ENCODE peak calls at places on chromosome 10, in five cellular contexts. O, M, L, R and H are unnamed samples.

GRCh38 chr10:4067552-4068254 is 282.7 kb upstream of the KLF6 start:
- DNase-seq in R (peak), O (no peak), L (no peak), M (no peak), H (peak)

GRCh38 chr10:21506351-21506750 is 19.1 kb downstream of the SKIDA1 start:
- DNase-seq in R (no peak), M (no peak), L (no peak), O (no peak), H (no peak)

GRCh38 chr10:84329094-84329611 is 764 bp downstream of the CCSER2 start:
- DNase-seq in L (peak), R (no peak), O (no peak), M (peak), H (peak)

GRCh38 chr10:34526758-34527730 is 288.1 kb downstream of the PARD3 start:
- DNase-seq in L (peak), O (peak), R (no peak), M (peak), H (peak)

GRCh38 chr10:130969700-130970099 is 341.8 kb downstream of the TCERG1L start:
- DNase-seq in O (no peak), M (no peak), R (no peak), L (no peak), H (no peak)

GRCh38 chr10:106175760-106176377 is 988.6 kb downstream of the SORCS1 start:
- DNase-seq in O (peak), M (peak), R (no peak), L (peak), H (peak)

GRCh38 chr10:119235381-119235780 is 28.0 kb downstream of the GRK5 start:
- DNase-seq in L (peak), O (no peak), M (no peak), R (no peak), H (no peak)

GRCh38 chr10:49053053-49053997 is 62.0 kb downstream of the VSTM4 start:
- DNase-seq in R (no peak), O (no peak), M (no peak), L (peak), H (peak)

GRCh38 chr10:77638766-77639101 is 1.1 kb upstream of the KCNMA1 start:
- DNase-seq in M (no peak), L (no peak), R (no peak), O (no peak), H (no peak)

GRCh38 chr10:1074748-1075358 is 18.7 kb downstream of the WDR37 start:
- DNase-seq in M (no peak), O (no peak), L (peak), R (no peak), H (peak)

GRCh38 chr10:48455055-48455391 is 148.5 kb downstream of the MAPK8 start:
- DNase-seq in R (no peak), M (no peak), O (no peak), L (no peak), H (no peak)

GRCh38 chr10:26199841-26200240 is 16.7 kb upstream of the GAD2 start:
- DNase-seq in R (no peak), M (no peak), L (no peak), O (no peak), H (no peak)

GRCh38 chr10:17906002-17906401 is 45.7 kb upstream of the SLC39A12 start:
- DNase-seq in O (no peak), L (no peak), R (no peak), M (no peak), H (no peak)

GRCh38 chr10:1183033-1183396 is 126.8 kb downstream of the WDR37 start:
- DNase-seq in O (no peak), R (no peak), L (no peak), M (peak), H (no peak)

GRCh38 chr10:124560377-124560776 is 98.8 kb downstream of the LHPP start:
- DNase-seq in M (peak), L (peak), R (no peak), O (no peak), H (no peak)

GRCh38 chr10:115278294-115278693 is 185.1 kb downstream of the ATRNL1 start:
- DNase-seq in L (no peak), O (no peak), R (no peak), M (no peak), H (peak)

GRCh38 chr10:132290631-132291030 is 17.1 kb downstream of the STK32C start:
- DNase-seq in R (no peak), O (no peak), M (no peak), L (no peak), H (no peak)

GRCh38 chr10:22466763-22467334 is 121.6 kb downstream of the SPAG6 start:
- DNase-seq in R (no peak), O (no peak), L (no peak), M (no peak), H (no peak)

GRCh38 chr10:75136346-75136745 is 24.9 kb downstream of the SAMD8 start:
- DNase-seq in O (no peak), L (peak), M (no peak), R (no peak), H (peak)

GRCh38 chr10:75143353-75143752 is 31.9 kb downstream of the SAMD8 start:
- DNase-seq in M (no peak), O (no peak), L (peak), R (no peak), H (no peak)

GRCh38 chr10:75140246-75140645 is 28.8 kb downstream of the SAMD8 start:
- DNase-seq in R (no peak), M (no peak), L (no peak), O (no peak), H (no peak)

GRCh38 chr10:75137533-75138438 is 26.3 kb downstream of the SAMD8 start:
- DNase-seq in L (peak), M (peak), O (peak), R (no peak), H (peak)
- TF ChIP-seq CTCF in L (no peak), M (no peak), O (no peak), R (no peak), H (no peak)

GRCh38 chr10:99418910-99419624 is 11.4 kb downstream of the GOT1 start:
- DNase-seq in L (no peak), R (no peak), O (no peak), M (no peak), H (no peak)

GRCh38 chr10:99419688-99420087 is 10.7 kb downstream of the GOT1 start:
- DNase-seq in M (no peak), R (no peak), O (no peak), L (no peak), H (no peak)

GRCh38 chr10:99421233-99421739 is 9.1 kb downstream of the GOT1 start:
- DNase-seq in L (no peak), O (no peak), M (no peak), R (no peak), H (no peak)

GRCh38 chr10:99425204-99425603 is 5.2 kb downstream of the GOT1 start:
- DNase-seq in R (no peak), M (no peak), L (no peak), O (no peak), H (no peak)

GRCh38 chr10:99422697-99423096 is 7.7 kb downstream of the GOT1 start:
- DNase-seq in O (no peak), R (no peak), L (no peak), M (no peak), H (no peak)
- H3K4me3 ChIP-seq in O (no peak), R (no peak), L (no peak), M (no peak), H (no peak)

DNA sequence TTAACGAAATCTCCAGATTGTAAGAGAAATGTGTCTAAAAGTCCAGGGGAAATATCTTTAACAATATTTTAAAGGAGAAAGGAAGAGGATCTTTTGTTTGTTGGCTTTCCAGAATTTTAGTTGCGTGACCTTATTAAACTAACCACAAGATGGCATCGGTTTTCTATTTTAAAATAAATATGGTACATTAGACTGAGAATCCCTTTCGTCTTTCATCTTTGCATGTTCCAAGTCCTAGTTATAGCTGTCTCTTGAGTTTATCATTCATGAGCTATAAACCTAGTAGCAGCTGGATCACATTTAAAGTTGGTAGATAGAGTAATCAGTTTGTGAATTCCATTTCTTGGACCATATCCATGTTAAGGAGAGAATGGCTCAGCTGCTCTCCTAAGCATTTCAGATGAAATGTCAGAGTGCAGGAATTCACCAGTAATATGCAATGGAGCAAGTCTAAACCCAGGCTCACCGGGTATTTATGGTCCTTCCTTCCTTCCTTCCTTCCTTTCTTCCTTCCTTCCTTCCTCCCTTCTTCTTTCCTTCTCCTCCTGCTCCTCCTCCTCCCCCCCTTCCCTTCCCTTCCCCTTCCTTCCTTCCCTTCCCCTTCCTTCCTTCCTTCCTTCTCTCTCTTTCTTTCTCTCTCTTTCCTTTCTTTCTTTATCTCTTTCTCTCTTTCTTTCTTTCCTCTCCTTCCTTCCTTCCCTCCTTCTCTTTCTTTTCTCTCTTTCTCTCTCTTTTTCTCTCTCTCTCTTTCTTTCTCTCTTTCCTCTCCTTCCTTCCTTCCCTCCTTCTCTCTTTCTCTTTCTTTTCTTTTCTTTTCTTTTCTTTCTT is 57.8 kb upstream of the RAB18 start:
- DNase-seq in L (peak), R (no peak), O (no peak), M (peak), H (peak)
- TF ChIP-seq CTCF in L (peak), R (no peak), O (no peak), M (peak), H (no peak)

GRCh38 chr10:78706986-78707500 is 361.7 kb upstream of the ZMIZ1 start:
- DNase-seq in M (no peak), O (peak), L (no peak), R (no peak), H (no peak)
- H3K4me3 ChIP-seq in M (no peak), O (no peak), L (no peak), R (no peak), H (no peak)

GRCh38 chr10:99659031-99659867 is at the start of gene ENTPD7:
- DNase-seq in R (peak), M (peak), L (peak), O (peak), H (peak)
- TF ChIP-seq CTCF in R (no peak), M (no peak), L (peak), O (peak), H (no peak)

GRCh38 chr10:8061274-8062211 is 7.1 kb downstream of the GATA3 start:
- DNase-seq in M (no peak), L (no peak), O (no peak), R (no peak), H (peak)
- H3K4me3 ChIP-seq in M (no peak), L (no peak), O (no peak), R (no peak), H (no peak)